ENCODE peak calls at places on chromosomes 4 and X, in four cellular contexts. X, Z, Q and K are unnamed samples.

GRCh38 chrX:15468036-15468435 is 25.1 kb downstream of the PIR start:
- DNase-seq in X (peak; percentile 18), Q (peak; percentile 64), Z (peak; percentile 23), K (no peak)

GRCh38 chrX:115360220-115360781 is 70.8 kb downstream of the LUZP4 start:
- DNase-seq in X (no peak), Z (no peak), Q (peak; percentile 60), K (no peak)

GRCh38 chrX:15761564-15762191 is 23.6 kb downstream of the CA5B start:
- DNase-seq in X (no peak), Q (peak; percentile 38), Z (peak; percentile 22), K (no peak)

GRCh38 chrX:120514236-120514635 is 45.1 kb upstream of the LAMP2 start:
- DNase-seq in Z (peak; percentile 22), Q (peak; percentile 30), X (no peak), K (no peak)

GRCh38 chrX:13387656-13388421 is 68.0 kb upstream of the ATXN3L start:
- DNase-seq in X (no peak), Z (no peak), Q (no peak), K (no peak)

GRCh38 chr4:88672987-88673386 is 24.6 kb downstream of the NAP1L5 start:
- DNase-seq in Q (peak; percentile 64), X (no peak), Z (peak; percentile 56), K (no peak)

GRCh38 chrX:71235482-71235881 is 12.5 kb downstream of the GJB1 start:
- DNase-seq in Z (no peak), X (no peak), Q (no peak), K (no peak)

GRCh38 chr4:182470215-182470614 is 227.0 kb downstream of the TENM3 start:
- DNase-seq in X (no peak), Q (no peak), Z (no peak), K (no peak)

GRCh38 chr4:79413486-79413885 is 5.5 kb upstream of the GK2 start:
- DNase-seq in X (no peak), Z (no peak), Q (no peak), K (no peak)

GRCh38 chr4:213971-214370 is 89.7 kb downstream of the ZNF718 start:
- DNase-seq in X (no peak), Q (no peak), Z (no peak), K (no peak)

GRCh38 chr4:84050014-84050413 is 449.1 kb downstream of the NKX6-1 start:
- DNase-seq in Q (no peak), X (no peak), Z (no peak), K (no peak)

GRCh38 chrX:151396042-151396826 is 772 bp upstream of the VMA21 start:
- DNase-seq in X (peak; percentile 33), Q (no peak), Z (peak; percentile 67), K (peak; percentile 16)

GRCh38 chrX:37871626-37872302 is 24.4 kb upstream of the DYNLT3 start:
- DNase-seq in Z (peak; percentile 90), Q (peak; percentile 80), X (peak; percentile 17), K (peak; percentile 55)

GRCh38 chrX:115616943-115617563 is 56.1 kb downstream of the PLS3 start:
- DNase-seq in Q (peak; percentile 30), Z (peak; percentile 90), X (no peak), K (no peak)

GRCh38 chr4:78659264-78659663 is 107.7 kb downstream of the ANXA3 start:
- DNase-seq in Z (peak; percentile 40), Q (peak; percentile 79), X (no peak), K (no peak)

GRCh38 chrX:109537324-109537665 is 651 bp downstream of the NXT2 start:
- DNase-seq in Z (no peak), Q (peak; percentile 80), X (no peak), K (peak; percentile 25)

GRCh38 chr4:28354874-28355273 is 1494.2 kb downstream of the STIM2 start:
- DNase-seq in Z (no peak), Q (no peak), X (no peak), K (no peak)

GRCh38 chrX:151393514-151393913 is 3.5 kb upstream of the VMA21 start:
- DNase-seq in Q (no peak), Z (no peak), X (no peak), K (no peak)

GRCh38 chr4:80461412-80461811 is 125.9 kb downstream of the CFAP299 start:
- DNase-seq in Q (no peak), X (no peak), Z (no peak), K (no peak)

GRCh38 chr4:116099596-116099995 is 985.8 kb downstream of the TRAM1L1 start:
- DNase-seq in X (no peak), Z (no peak), Q (no peak), K (no peak)

GRCh38 chrX:22800360-22800759 is 199.4 kb upstream of the DDX53 start:
- DNase-seq in Q (peak; percentile 92), Z (peak; percentile 83), X (no peak), K (peak; percentile 72)

GRCh38 chr4:82428969-82429727 is 1.1 kb downstream of the HNRNPDL start:
- DNase-seq in Z (peak; percentile 93), X (peak; percentile 93), Q (peak; percentile 96), K (peak; percentile 56)

GRCh38 chr4:180437601-180438000 is 1805.6 kb upstream of the TENM3 start:
- DNase-seq in Z (no peak), Q (no peak), X (no peak), K (no peak)

GRCh38 chrX:24682739-24683432 is 10.8 kb upstream of the POLA1 start:
- DNase-seq in X (no peak), Z (no peak), Q (no peak), K (no peak)

GRCh38 chr4:139835006-139835405 is 169.4 kb downstream of the MGST2 start:
- DNase-seq in Z (no peak), Q (no peak), X (no peak), K (no peak)

DNA sequence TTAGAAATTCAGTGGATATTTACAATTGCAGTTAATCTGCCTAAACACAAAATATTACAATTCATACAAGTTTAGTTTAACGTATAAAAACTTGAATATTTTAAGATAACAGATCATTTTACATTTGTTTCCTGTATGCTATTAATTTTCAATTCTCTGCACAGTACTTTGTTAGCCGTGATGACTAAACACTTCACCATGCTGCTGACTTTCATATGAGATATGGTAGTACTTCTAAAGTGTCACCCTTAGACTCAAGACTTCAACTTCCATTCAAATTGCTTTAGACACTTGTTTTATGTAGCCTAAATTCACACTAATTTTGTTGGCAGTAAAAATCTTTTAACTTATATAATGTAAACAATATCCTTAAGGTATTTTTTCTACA is 1646.4 kb upstream of the ADGRL3 start:
- DNase-seq in Z (peak; percentile 67), Q (peak; percentile 7), X (no peak), K (no peak)
- H3K4me3 ChIP-seq in Z (no peak overlapping the region), Q (no peak overlapping the region), X (no peak overlapping the region), K (no peak overlapping the region)

GRCh38 chrX:53000447-53001208 is 42.3 kb upstream of the FAM156A start:
- DNase-seq in X (no peak), Z (no peak), Q (peak; percentile 51), K (no peak)
- H3K4me3 ChIP-seq in X (no peak overlapping the region), Z (no peak overlapping the region), Q (no peak overlapping the region), K (no peak overlapping the region)

GRCh38 chr4:73855406-73855805 is 2.3 kb downstream of the PF4V1 start:
- DNase-seq in X (no peak), Z (peak; percentile 36), Q (no peak), K (no peak)

GRCh38 chr4:73853718-73854473 is 800 bp downstream of the PF4V1 start:
- DNase-seq in X (no peak), Z (no peak), Q (no peak), K (no peak)

GRCh38 chr4:73852771-73853170 is 325 bp upstream of the PF4V1 start:
- DNase-seq in Z (peak; percentile 54), Q (no peak), X (no peak), K (no peak)

GRCh38 chr4:73851293-73851692 is 1.8 kb upstream of the PF4V1 start:
- DNase-seq in Q (no peak), Z (no peak), X (no peak), K (no peak)

DNA sequence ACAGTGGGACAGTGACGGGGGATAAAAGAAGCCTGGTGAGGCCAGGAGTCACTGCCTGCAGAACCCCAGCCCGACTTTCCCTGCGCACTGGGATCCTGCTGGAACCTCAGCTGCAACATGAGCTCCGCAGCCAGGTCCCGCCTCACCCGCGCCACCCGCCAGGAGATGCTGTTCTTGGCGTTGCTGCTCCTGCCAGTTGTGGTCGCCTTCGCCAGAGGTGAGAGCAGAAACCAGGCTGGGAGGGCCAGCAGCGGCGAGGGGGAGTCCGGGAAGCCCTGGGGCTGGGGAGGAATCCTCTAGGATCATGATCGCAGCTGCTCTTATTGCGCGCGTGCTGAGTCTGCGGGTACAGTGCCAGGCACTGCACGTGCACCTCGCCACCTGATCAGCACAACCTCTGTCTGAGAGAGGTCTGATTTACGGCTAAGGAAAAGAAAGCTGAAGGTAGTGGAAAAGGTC is at the start of gene PF4V1:
- DNase-seq in X (peak; percentile 28), Z (peak; percentile 53), Q (peak; percentile 50), K (no peak)
- H3K4me3 ChIP-seq in X (no peak within 1 kb of the TSS), Z (no peak within 1 kb of the TSS), Q (no peak within 1 kb of the TSS), K (no peak within 1 kb of the TSS)

GRCh38 chr4:87192155-87192919 is 28.1 kb downstream of the KLHL8 start:
- DNase-seq in X (no peak), Z (peak; percentile 32), Q (peak; percentile 25), K (no peak)

GRCh38 chr4:87193958-87194675 is 26.3 kb downstream of the KLHL8 start:
- DNase-seq in X (no peak), Z (no peak), Q (no peak), K (no peak)

GRCh38 chr4:87196927-87197326 is 23.5 kb downstream of the KLHL8 start:
- DNase-seq in X (no peak), Q (no peak), Z (no peak), K (no peak)

DNA sequence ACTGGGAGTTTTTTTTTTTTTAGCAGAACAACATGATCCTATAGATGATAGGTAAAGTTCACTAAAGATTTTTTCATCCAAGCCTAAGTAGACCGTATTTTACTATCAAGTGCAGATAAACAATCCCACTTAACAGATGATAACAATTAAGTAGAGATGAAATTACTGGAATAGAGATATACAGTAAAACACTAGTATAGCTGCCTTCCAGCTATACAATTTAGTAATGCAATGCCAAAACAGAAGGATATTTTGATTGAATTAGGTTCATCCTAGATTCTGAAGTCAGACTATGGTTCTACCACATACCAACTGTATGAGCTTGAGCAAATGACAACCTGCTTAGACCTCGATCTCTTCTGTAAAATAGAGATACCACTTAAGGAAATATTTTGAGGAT is 24.3 kb downstream of the KLHL8 start:
- DNase-seq in X (no peak), Q (no peak), Z (no peak), K (no peak)
- H3K4me3 ChIP-seq in X (no peak overlapping the region), Q (no peak overlapping the region), Z (no peak overlapping the region), K (no peak overlapping the region)

DNA sequence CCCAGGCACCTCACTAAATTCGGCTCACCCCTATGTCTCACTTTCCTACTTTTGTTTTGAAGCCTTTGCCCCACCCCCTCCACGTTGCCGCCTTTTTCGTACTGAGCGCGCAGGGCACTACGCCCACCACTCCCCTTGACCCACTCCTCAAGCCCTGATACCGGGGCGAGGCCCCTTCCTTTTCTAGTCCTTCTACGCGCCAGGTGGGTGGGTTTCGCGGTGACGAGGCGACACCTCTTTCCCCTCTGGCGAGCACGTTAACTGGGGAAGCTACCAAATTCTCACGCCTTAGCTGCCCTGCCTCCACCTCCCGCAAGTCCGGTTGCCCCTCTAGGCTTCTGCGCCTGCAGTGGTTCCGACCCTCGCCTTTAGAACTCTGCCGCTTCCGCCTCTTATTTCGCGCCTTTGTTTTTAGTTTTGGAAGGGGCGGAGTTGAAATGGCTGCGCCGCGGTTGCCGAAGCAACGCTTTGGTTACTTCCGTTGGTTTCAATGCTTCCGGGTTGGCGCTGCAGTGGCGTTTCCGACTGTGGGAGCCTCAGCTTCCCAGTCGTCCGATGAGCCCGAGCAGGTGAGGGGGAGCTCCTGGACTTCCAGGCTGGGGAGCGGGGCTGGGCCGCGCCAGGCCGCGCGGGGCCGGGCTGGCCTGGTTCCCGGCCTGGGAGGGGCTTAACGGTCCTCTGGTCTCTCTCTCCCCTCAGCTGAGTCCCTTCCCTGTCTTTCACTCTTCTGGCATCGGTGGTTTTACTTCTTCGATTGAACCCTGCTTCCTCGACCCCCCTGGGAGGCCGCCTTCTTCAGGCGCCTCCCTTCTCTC is at the start of gene SLC25A14:
- DNase-seq in Z (peak; percentile 65), Q (peak; percentile 82), X (peak; percentile 67), K (peak; percentile 28)
- H3K4me3 ChIP-seq in Z (peak within 1 kb of the TSS; percentile 68), Q (peak within 1 kb of the TSS; percentile 48), X (peak within 1 kb of the TSS; percentile 80), K (peak within 1 kb of the TSS; percentile 73)

GRCh38 chr4:164550989-164551712 is 202.8 kb upstream of the SMIM31 start:
- DNase-seq in X (no peak), Q (no peak), Z (no peak), K (no peak)
- H3K4me3 ChIP-seq in X (no peak overlapping the region), Q (no peak overlapping the region), Z (no peak overlapping the region), K (no peak overlapping the region)